ENCODE peak calls at places on chromosomes 4 and X, in nine cellular contexts. One of them, this sample, is unnamed.

GRCh38 chrX:18886344-18887161 is 97.4 kb downstream of the PHKA2 start:
- DNase-seq in lower leg skin: peak; percentile 94
- DNase-seq in AG08395: peak; percentile 31
- DNase-seq in neural crest cell: peak; percentile 29
- DNase-seq in NCI-H2081: peak; percentile 70
- DNase-seq in WTC11: peak; percentile 48
- DNase-seq in T-cell: no peak
- DNase-seq in mesothelial cell of epicardium: peak; percentile 45
- DNase-seq in testis: peak; percentile 83
- DNase-seq in this sample: peak; percentile 56

GRCh38 chr4:74364649-74365491 is at the start of gene EREG:
- DNase-seq in lower leg skin: peak; percentile 82
- DNase-seq in AG08395: peak; percentile 3
- DNase-seq in neural crest cell: peak; percentile 45
- DNase-seq in NCI-H2081: no peak
- DNase-seq in WTC11: peak; percentile 84
- DNase-seq in T-cell: no peak
- DNase-seq in mesothelial cell of epicardium: peak; percentile 51
- DNase-seq in testis: peak; percentile 15
- DNase-seq in this sample: peak; percentile 9

GRCh38 chr4:140662082-140662869 is 93.5 kb upstream of the UCP1 start:
- DNase-seq in lower leg skin: no peak
- DNase-seq in AG08395: no peak
- DNase-seq in neural crest cell: no peak
- DNase-seq in NCI-H2081: no peak
- DNase-seq in WTC11: no peak
- DNase-seq in T-cell: no peak
- DNase-seq in mesothelial cell of epicardium: no peak
- DNase-seq in testis: no peak
- DNase-seq in this sample: no peak

GRCh38 chr4:76626686-76627465 is 191.8 kb downstream of the SHROOM3 start:
- DNase-seq in lower leg skin: no peak
- DNase-seq in AG08395: no peak
- DNase-seq in neural crest cell: no peak
- DNase-seq in NCI-H2081: no peak
- DNase-seq in WTC11: no peak
- DNase-seq in T-cell: no peak
- DNase-seq in mesothelial cell of epicardium: no peak
- DNase-seq in testis: no peak
- DNase-seq in this sample: no peak

GRCh38 chr4:48223633-48224295 is 45.9 kb downstream of the TEC start:
- DNase-seq in lower leg skin: no peak
- DNase-seq in AG08395: no peak
- DNase-seq in neural crest cell: no peak
- DNase-seq in NCI-H2081: no peak
- DNase-seq in WTC11: no peak
- DNase-seq in T-cell: no peak
- DNase-seq in mesothelial cell of epicardium: no peak
- DNase-seq in testis: no peak
- DNase-seq in this sample: no peak

GRCh38 chr4:40283968-40284367 is 51.2 kb upstream of the CHRNA9 start:
- DNase-seq in lower leg skin: no peak
- DNase-seq in AG08395: no peak
- DNase-seq in neural crest cell: no peak
- DNase-seq in NCI-H2081: no peak
- DNase-seq in WTC11: no peak
- DNase-seq in T-cell: peak; percentile 79
- DNase-seq in mesothelial cell of epicardium: no peak
- DNase-seq in testis: no peak
- DNase-seq in this sample: no peak

GRCh38 chr4:184510431-184510830 is 36.1 kb upstream of the IRF2 start:
- DNase-seq in lower leg skin: no peak
- DNase-seq in AG08395: no peak
- DNase-seq in neural crest cell: no peak
- DNase-seq in NCI-H2081: no peak
- DNase-seq in WTC11: no peak
- DNase-seq in T-cell: no peak
- DNase-seq in mesothelial cell of epicardium: no peak
- DNase-seq in testis: no peak
- DNase-seq in this sample: no peak

GRCh38 chr4:55517526-55518229 is 29.0 kb downstream of the CLOCK start:
- DNase-seq in lower leg skin: no peak
- DNase-seq in AG08395: no peak
- DNase-seq in neural crest cell: no peak
- DNase-seq in NCI-H2081: no peak
- DNase-seq in WTC11: no peak
- DNase-seq in T-cell: no peak
- DNase-seq in mesothelial cell of epicardium: no peak
- DNase-seq in testis: no peak
- DNase-seq in this sample: no peak

GRCh38 chr4:3073158-3074077 is 920 bp downstream of the HTT-AS start:
- DNase-seq in lower leg skin: peak; percentile 86
- DNase-seq in AG08395: no peak
- DNase-seq in neural crest cell: peak; percentile 15
- DNase-seq in NCI-H2081: no peak
- DNase-seq in WTC11: peak; percentile 27
- DNase-seq in T-cell: no peak
- DNase-seq in mesothelial cell of epicardium: peak; percentile 46
- DNase-seq in testis: no peak
- DNase-seq in this sample: peak; percentile 72

GRCh38 chrX:68833855-68834331 is 5.1 kb downstream of the EFNB1 start:
- DNase-seq in lower leg skin: peak; percentile 54
- DNase-seq in AG08395: no peak
- DNase-seq in neural crest cell: no peak
- DNase-seq in NCI-H2081: no peak
- DNase-seq in WTC11: no peak
- DNase-seq in T-cell: no peak
- DNase-seq in mesothelial cell of epicardium: peak; percentile 13
- DNase-seq in testis: no peak
- DNase-seq in this sample: no peak

GRCh38 chr4:1026115-1026514 is 14.7 kb downstream of the FGFRL1 start:
- DNase-seq in lower leg skin: no peak
- DNase-seq in AG08395: no peak
- DNase-seq in neural crest cell: no peak
- DNase-seq in NCI-H2081: no peak
- DNase-seq in WTC11: peak; percentile 53
- DNase-seq in T-cell: no peak
- DNase-seq in mesothelial cell of epicardium: no peak
- DNase-seq in testis: no peak
- DNase-seq in this sample: peak; percentile 94

GRCh38 chrX:123083924-123084323 is 100.2 kb upstream of the GRIA3 start:
- DNase-seq in lower leg skin: no peak
- DNase-seq in AG08395: peak; percentile 10
- DNase-seq in neural crest cell: no peak
- DNase-seq in NCI-H2081: no peak
- DNase-seq in WTC11: no peak
- DNase-seq in T-cell: no peak
- DNase-seq in mesothelial cell of epicardium: no peak
- DNase-seq in testis: no peak
- DNase-seq in this sample: no peak

GRCh38 chr4:4269326-4269725 is 20.6 kb downstream of the LYAR start:
- DNase-seq in lower leg skin: no peak
- DNase-seq in AG08395: no peak
- DNase-seq in neural crest cell: no peak
- DNase-seq in NCI-H2081: no peak
- DNase-seq in WTC11: no peak
- DNase-seq in T-cell: peak; percentile 18
- DNase-seq in mesothelial cell of epicardium: no peak
- DNase-seq in testis: no peak
- DNase-seq in this sample: no peak

GRCh38 chrX:11272863-11273262 is 20.4 kb upstream of the AMELX start:
- DNase-seq in lower leg skin: no peak
- DNase-seq in AG08395: no peak
- DNase-seq in neural crest cell: no peak
- DNase-seq in NCI-H2081: no peak
- DNase-seq in WTC11: no peak
- DNase-seq in T-cell: no peak
- DNase-seq in mesothelial cell of epicardium: no peak
- DNase-seq in testis: no peak
- DNase-seq in this sample: no peak

GRCh38 chrX:23341452-23341851 is 6.8 kb downstream of the PTCHD1 start:
- DNase-seq in lower leg skin: no peak
- DNase-seq in AG08395: no peak
- DNase-seq in neural crest cell: no peak
- DNase-seq in NCI-H2081: no peak
- DNase-seq in WTC11: no peak
- DNase-seq in T-cell: no peak
- DNase-seq in mesothelial cell of epicardium: no peak
- DNase-seq in testis: no peak
- DNase-seq in this sample: no peak

GRCh38 chr4:27861802-27862201 is 1001.2 kb downstream of the STIM2 start:
- DNase-seq in lower leg skin: no peak
- DNase-seq in AG08395: no peak
- DNase-seq in neural crest cell: no peak
- DNase-seq in NCI-H2081: no peak
- DNase-seq in WTC11: no peak
- DNase-seq in T-cell: no peak
- DNase-seq in mesothelial cell of epicardium: no peak
- DNase-seq in testis: no peak
- DNase-seq in this sample: no peak

GRCh38 chr4:52019941-52020657 is at the start of gene LRRC66:
- DNase-seq in lower leg skin: no peak
- DNase-seq in AG08395: no peak
- DNase-seq in neural crest cell: no peak
- DNase-seq in NCI-H2081: no peak
- DNase-seq in WTC11: no peak
- DNase-seq in T-cell: no peak
- DNase-seq in mesothelial cell of epicardium: no peak
- DNase-seq in testis: no peak
- DNase-seq in this sample: no peak

GRCh38 chr4:128521156-128521555 is 233.5 kb upstream of the PGRMC2 start:
- DNase-seq in lower leg skin: no peak
- DNase-seq in AG08395: no peak
- DNase-seq in neural crest cell: no peak
- DNase-seq in NCI-H2081: no peak
- DNase-seq in WTC11: no peak
- DNase-seq in T-cell: no peak
- DNase-seq in mesothelial cell of epicardium: no peak
- DNase-seq in testis: no peak
- DNase-seq in this sample: no peak

GRCh38 chr4:40354158-40354557 is 19.0 kb downstream of the CHRNA9 start:
- DNase-seq in lower leg skin: no peak
- DNase-seq in AG08395: no peak
- DNase-seq in neural crest cell: no peak
- DNase-seq in NCI-H2081: no peak
- DNase-seq in WTC11: no peak
- DNase-seq in T-cell: no peak
- DNase-seq in mesothelial cell of epicardium: no peak
- DNase-seq in testis: no peak
- DNase-seq in this sample: no peak

GRCh38 chrX:4182010-4182806 is 468.8 kb upstream of the PRKX start:
- DNase-seq in lower leg skin: no peak
- DNase-seq in AG08395: no peak
- DNase-seq in neural crest cell: no peak
- DNase-seq in NCI-H2081: no peak
- DNase-seq in WTC11: peak; percentile 19
- DNase-seq in T-cell: no peak
- DNase-seq in mesothelial cell of epicardium: no peak
- DNase-seq in testis: no peak
- DNase-seq in this sample: no peak

GRCh38 chrX:288561-288991 is 7.4 kb downstream of the PLCXD1 start:
- DNase-seq in lower leg skin: peak; percentile 79
- DNase-seq in AG08395: no peak
- DNase-seq in neural crest cell: no peak
- DNase-seq in NCI-H2081: no peak
- DNase-seq in WTC11: no peak
- DNase-seq in T-cell: no peak
- DNase-seq in mesothelial cell of epicardium: no peak
- DNase-seq in testis: no peak
- DNase-seq in this sample: no peak

GRCh38 chr4:159252491-159252890 is 149.6 kb downstream of the RAPGEF2 start:
- DNase-seq in lower leg skin: no peak
- DNase-seq in AG08395: no peak
- DNase-seq in neural crest cell: no peak
- DNase-seq in NCI-H2081: no peak
- DNase-seq in WTC11: no peak
- DNase-seq in T-cell: no peak
- DNase-seq in mesothelial cell of epicardium: no peak
- DNase-seq in testis: no peak
- DNase-seq in this sample: no peak

GRCh38 chr4:2948895-2949781 is 14.1 kb downstream of the NOP14 start:
- DNase-seq in lower leg skin: no peak
- DNase-seq in AG08395: peak; percentile 52
- DNase-seq in neural crest cell: no peak
- DNase-seq in NCI-H2081: no peak
- DNase-seq in WTC11: no peak
- DNase-seq in T-cell: no peak
- DNase-seq in mesothelial cell of epicardium: no peak
- DNase-seq in testis: peak; percentile 78
- DNase-seq in this sample: no peak

GRCh38 chr4:109945056-109945455 is 32.4 kb downstream of the EGF start:
- DNase-seq in lower leg skin: no peak
- DNase-seq in AG08395: no peak
- DNase-seq in neural crest cell: no peak
- DNase-seq in NCI-H2081: no peak
- DNase-seq in WTC11: no peak
- DNase-seq in T-cell: no peak
- DNase-seq in mesothelial cell of epicardium: no peak
- DNase-seq in testis: no peak
- DNase-seq in this sample: no peak

GRCh38 chr4:18214656-18215055 is 193.1 kb upstream of the LCORL start:
- DNase-seq in lower leg skin: no peak
- DNase-seq in AG08395: no peak
- DNase-seq in neural crest cell: no peak
- DNase-seq in NCI-H2081: no peak
- DNase-seq in WTC11: peak; percentile 33
- DNase-seq in T-cell: no peak
- DNase-seq in mesothelial cell of epicardium: no peak
- DNase-seq in testis: no peak
- DNase-seq in this sample: no peak

GRCh38 chr4:34922325-34922724 is 1322.0 kb downstream of the ARAP2 start:
- DNase-seq in lower leg skin: no peak
- DNase-seq in AG08395: no peak
- DNase-seq in neural crest cell: no peak
- DNase-seq in NCI-H2081: no peak
- DNase-seq in WTC11: no peak
- DNase-seq in T-cell: no peak
- DNase-seq in mesothelial cell of epicardium: no peak
- DNase-seq in testis: no peak
- DNase-seq in this sample: no peak

GRCh38 chr4:189185810-189186432 is 754.8 kb upstream of the FRG1 start:
- DNase-seq in lower leg skin: no peak
- DNase-seq in AG08395: no peak
- DNase-seq in neural crest cell: no peak
- DNase-seq in NCI-H2081: no peak
- DNase-seq in WTC11: peak; percentile 42
- DNase-seq in T-cell: no peak
- DNase-seq in mesothelial cell of epicardium: no peak
- DNase-seq in testis: no peak
- DNase-seq in this sample: no peak

GRCh38 chrX:139720136-139720535 is 12.2 kb upstream of the MCF2 start:
- DNase-seq in lower leg skin: no peak
- DNase-seq in AG08395: peak; percentile 42
- DNase-seq in neural crest cell: no peak
- DNase-seq in NCI-H2081: no peak
- DNase-seq in WTC11: peak; percentile 11
- DNase-seq in T-cell: no peak
- DNase-seq in mesothelial cell of epicardium: no peak
- DNase-seq in testis: no peak
- DNase-seq in this sample: peak; percentile 17

GRCh38 chrX:39772057-39772832 is 325.5 kb downstream of the BCOR start:
- DNase-seq in lower leg skin: no peak
- DNase-seq in AG08395: no peak
- DNase-seq in neural crest cell: peak; percentile 4
- DNase-seq in NCI-H2081: no peak
- DNase-seq in WTC11: peak; percentile 65
- DNase-seq in T-cell: no peak
- DNase-seq in mesothelial cell of epicardium: no peak
- DNase-seq in testis: peak; percentile 62
- DNase-seq in this sample: no peak

GRCh38 chr4:40546506-40546905 is 83.2 kb downstream of the RBM47 start:
- DNase-seq in lower leg skin: no peak
- DNase-seq in AG08395: no peak
- DNase-seq in neural crest cell: no peak
- DNase-seq in NCI-H2081: no peak
- DNase-seq in WTC11: no peak
- DNase-seq in T-cell: no peak
- DNase-seq in mesothelial cell of epicardium: no peak
- DNase-seq in testis: no peak
- DNase-seq in this sample: no peak

This sample was measured in 8988T.